ENCODE peak calls at places on chromosomes 11 and 22, in ten cellular contexts. Y is hepatocyte, A is neural progenitor cell, O is heart right ventricle, L is SK-N-SH, X is GM23338, H is colonic mucosa, W is Panc1, K is A673, F is body of pancreas. U is an unnamed sample.
A peak's percentile ranks its signal among the peaks of the same experiment; 100 is the strongest.

GRCh38 chr11:9653871-9654270 is 10.0 kb upstream of the SWAP70 start:
- DNase-seq in Y (no peak), A (no peak), O (no peak), L (no peak), X (no peak), H (no peak), W (no peak), K (no peak), F (no peak), U (no peak)

GRCh38 chr11:67584205-67584880 is 731 bp downstream of the GSTP1 start:
- DNase-seq in Y (peak; percentile 81), A (peak; percentile 73), O (peak; percentile 78), L (peak; percentile 80), X (peak; percentile 65), H (peak; percentile 88), W (no peak), K (peak; percentile 68), F (peak; percentile 83), U (no peak)

GRCh38 chr22:36010090-36010489 is 18.5 kb downstream of the RBFOX2 start:
- DNase-seq in Y (peak; percentile 30), A (peak; percentile 86), O (no peak), L (no peak), X (peak; percentile 88), H (no peak), W (no peak), K (no peak), F (peak; percentile 84), U (no peak)

GRCh38 chr11:126336646-126337045 is 18.8 kb upstream of the ST3GAL4 start:
- DNase-seq in Y (no peak), A (no peak), O (no peak), L (no peak), X (peak; percentile 60), H (no peak), W (no peak), K (no peak), F (no peak), U (no peak)

GRCh38 chr11:1640076-1640946 is 10.7 kb downstream of the KRTAP5-5 start:
- DNase-seq in Y (peak; percentile 76), A (peak; percentile 77), O (no peak), L (peak; percentile 86), X (peak; percentile 87), H (peak; percentile 59), W (no peak), K (peak; percentile 33), F (peak; percentile 55), U (no peak)

GRCh38 chr11:61513143-61513740 is 4.7 kb downstream of the LRRC10B start:
- DNase-seq in Y (peak; percentile 54), A (no peak), O (no peak), L (no peak), X (no peak), H (no peak), W (no peak), K (peak; percentile 30), F (no peak), U (no peak)

GRCh38 chr11:65655570-65656332 is 7.0 kb downstream of the RELA start:
- DNase-seq in Y (no peak), A (no peak), O (no peak), L (no peak), X (no peak), H (no peak), W (no peak), K (no peak), F (peak; percentile 4), U (no peak)

GRCh38 chr11:74634537-74634936 is 42.2 kb downstream of the POLD3 start:
- DNase-seq in Y (peak; percentile 38), A (no peak), O (no peak), L (no peak), X (peak; percentile 4), H (peak; percentile 39), W (no peak), K (peak; percentile 57), F (peak; percentile 6), U (peak; percentile 29)

GRCh38 chr22:30486118-30486517 is 14.3 kb upstream of the SEC14L3 start:
- DNase-seq in Y (no peak), A (no peak), O (no peak), L (no peak), X (no peak), H (no peak), W (no peak), K (no peak), F (no peak), U (no peak)

GRCh38 chr11:19868281-19868821 is 155.7 kb downstream of the NAV2 start:
- DNase-seq in Y (peak; percentile 34), A (no peak), O (peak; percentile 86), L (peak; percentile 31), X (peak; percentile 49), H (no peak), W (no peak), K (no peak), F (no peak), U (no peak)

DNA sequence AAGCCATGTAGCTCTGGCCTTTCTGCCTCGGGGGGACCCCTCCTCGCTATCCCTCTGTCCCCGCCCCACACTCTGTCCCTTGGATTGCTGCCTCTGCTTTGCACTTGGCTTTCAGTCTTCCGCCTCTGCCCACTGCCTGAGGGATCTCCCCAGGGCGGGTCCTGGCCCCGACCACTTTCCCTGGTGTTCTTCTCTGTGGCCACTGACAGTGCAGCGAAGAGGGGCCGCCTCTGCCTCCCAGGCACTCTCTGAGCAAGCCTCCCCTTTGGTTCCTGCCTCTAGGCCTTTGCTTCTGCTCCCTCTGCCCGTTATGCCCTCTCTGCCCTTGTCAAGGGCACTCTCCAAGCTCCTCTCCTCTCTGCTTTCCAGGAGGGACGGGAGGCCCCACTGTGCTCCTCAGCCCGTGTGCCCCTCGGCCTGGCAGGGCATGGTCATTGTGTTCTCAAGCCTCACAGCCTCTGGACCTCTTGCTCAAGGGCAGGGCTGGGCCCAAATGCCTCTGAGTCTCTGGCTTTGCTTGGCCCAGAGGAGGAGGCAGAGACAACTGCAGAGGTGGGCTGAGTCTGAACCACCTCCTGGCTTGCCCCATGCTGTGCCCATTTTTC is 5.5 kb upstream of the MPPED1 start:
- DNase-seq in Y (no peak), A (no peak), O (no peak), L (no peak), X (no peak), H (no peak), W (no peak), K (no peak), F (no peak), U (no peak)
- H3K27me3 ChIP-seq in Y (peaks cover 20% of the 10 kb centered on the region), A (peaks cover 32% of the 10 kb centered on the region), O (peaks cover 28% of the 10 kb centered on the region), L (no peaks in the 10 kb centered on the region), X (peaks cover 19% of the 10 kb centered on the region), H (peaks cover 10% of the 10 kb centered on the region), W (no peaks in the 10 kb centered on the region), K (peaks cover 20% of the 10 kb centered on the region), F (no peaks in the 10 kb centered on the region), U (peaks cover 11% of the 10 kb centered on the region)

GRCh38 chr11:69588270-69588669 is 52.7 kb upstream of the CCND1 start:
- DNase-seq in Y (no peak), A (no peak), O (no peak), L (no peak), X (peak; percentile 25), H (no peak), W (peak; percentile 24), K (no peak), F (no peak), U (no peak)
- TF ChIP-seq CTCF in Y (no peak), A (no peak), O (no peak), L (peak; percentile 55), X (no peak), H (no peak), W (peak; percentile 54), K (peak; percentile 13), F (no peak), U (peak; percentile 26)

DNA sequence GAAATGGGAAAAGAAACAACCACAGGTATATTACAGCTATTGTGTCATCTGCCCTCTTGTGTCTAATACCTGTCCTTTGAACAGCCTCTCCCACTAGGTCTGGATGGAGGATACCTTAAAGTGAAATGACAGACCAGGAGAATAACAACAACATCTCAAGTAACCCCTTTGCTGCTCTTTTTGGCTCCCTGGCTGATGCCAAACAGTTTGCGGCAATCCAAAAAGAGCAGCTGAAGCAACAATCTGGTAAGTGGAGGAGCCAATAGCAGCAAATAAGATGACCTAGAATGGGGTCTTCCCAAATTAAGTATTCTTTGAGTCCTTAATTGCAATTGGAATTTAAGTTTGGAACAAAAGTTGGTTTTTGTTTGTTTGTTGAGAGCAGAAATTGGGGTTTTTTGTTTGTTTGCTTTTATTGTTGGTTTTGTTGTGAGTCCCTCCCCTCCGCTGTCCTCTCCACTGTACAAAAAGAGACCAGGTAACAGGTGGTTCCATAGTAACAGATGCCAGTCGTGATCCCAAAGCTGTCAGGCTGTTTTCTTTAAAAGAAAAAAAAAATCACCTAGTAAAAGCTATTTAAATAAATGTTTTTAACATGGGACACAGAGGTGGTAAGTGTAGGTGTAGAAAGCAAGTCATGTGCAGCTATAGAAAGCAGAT is 5.7 kb downstream of the UBE4A start:
- DNase-seq in Y (no peak), A (no peak), O (no peak), L (no peak), X (no peak), H (no peak), W (no peak), K (no peak), F (no peak), U (no peak)
- H3K36me3 ChIP-seq in Y (no peaks in the 10 kb centered on the region), A (peaks cover 3% of the 10 kb centered on the region), O (no peaks in the 10 kb centered on the region), L (peaks cover 42% of the 10 kb centered on the region), X (peaks cover 20% of the 10 kb centered on the region), H (no peaks in the 10 kb centered on the region), W (peaks cover 30% of the 10 kb centered on the region), K (peaks cover 39% of the 10 kb centered on the region), F (no peaks in the 10 kb centered on the region), U (no peaks in the 10 kb centered on the region)

GRCh38 chr11:32433249-32434115 is 1.9 kb downstream of the WT1 start:
- DNase-seq in Y (no peak), A (peak; percentile 30), O (no peak), L (no peak), X (peak; percentile 54), H (no peak), W (no peak), K (no peak), F (no peak), U (no peak)

GRCh38 chr11:32434387-32435151 is 770 bp downstream of the WT1 start:
- DNase-seq in Y (no peak), A (peak; percentile 69), O (peak; percentile 56), L (peak; percentile 26), X (peak; percentile 69), H (no peak), W (no peak), K (no peak), F (no peak), U (no peak)

GRCh38 chr11:32431657-32432056 is 3.7 kb downstream of the WT1 start:
- DNase-seq in Y (no peak), A (no peak), O (no peak), L (no peak), X (no peak), H (no peak), W (no peak), K (no peak), F (no peak), U (no peak)

GRCh38 chr11:32434116-32434386 is 1.3 kb downstream of the WT1 start:
- DNase-seq in Y (no peak), A (no peak), O (no peak), L (no peak), X (no peak), H (no peak), W (no peak), K (no peak), F (no peak), U (no peak)

DNA sequence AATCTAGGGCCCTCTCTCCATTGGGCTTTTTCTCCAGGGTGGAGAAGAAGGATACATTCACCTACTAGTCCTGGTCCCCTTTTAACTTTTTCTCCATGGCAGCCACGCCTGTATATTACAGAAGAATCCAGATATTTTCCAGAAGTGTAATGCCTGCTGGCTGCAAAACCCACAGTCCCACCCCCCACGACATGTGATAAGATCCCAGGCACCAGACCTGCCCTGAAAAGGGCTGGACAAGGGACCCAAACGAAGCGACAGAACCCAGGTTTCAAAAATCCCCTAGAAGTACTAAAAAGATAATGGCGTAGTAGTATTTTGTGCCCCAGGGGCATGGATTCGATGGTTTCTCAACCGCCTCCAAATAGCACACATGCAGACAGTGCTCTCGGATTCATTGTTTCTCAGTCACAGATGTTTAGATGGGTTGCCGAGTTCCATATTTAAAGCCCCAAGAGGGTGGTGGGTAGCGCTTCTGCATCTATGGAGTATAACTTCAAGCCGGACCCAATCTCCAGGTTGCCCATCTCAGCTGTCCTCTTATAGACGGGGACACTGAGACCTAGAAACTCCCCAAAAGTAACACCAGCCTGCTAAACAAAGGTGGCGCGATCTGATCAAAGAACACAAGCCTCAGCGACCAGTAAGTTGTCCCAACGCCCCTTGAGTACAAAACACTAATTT is 2.6 kb downstream of the WT1 start:
- DNase-seq in Y (no peak), A (no peak), O (no peak), L (no peak), X (peak; percentile 27), H (no peak), W (no peak), K (no peak), F (no peak), U (no peak)
- H3K27me3 ChIP-seq in Y (peaks cover 98% of the 10 kb centered on the region), A (peaks cover 100% of the 10 kb centered on the region), O (peaks cover 99% of the 10 kb centered on the region), L (peaks cover 97% of the 10 kb centered on the region), X (peaks cover 99% of the 10 kb centered on the region), H (peaks cover 94% of the 10 kb centered on the region), W (no peaks in the 10 kb centered on the region), K (peaks cover 98% of the 10 kb centered on the region), F (no peaks in the 10 kb centered on the region), U (peaks cover 92% of the 10 kb centered on the region)